ENCODE peak calls at places on chromosomes 11 and 22, in seven cellular contexts. N is T follicular helper cell; P is GOT3; J is DMS 273 treated with DMSO at 0.1 percent for 48 hours; L is naive thymus-derived CD4-positive, alpha-beta T cell; V is hypothalamus; I is cardiac septum. Z is an unnamed sample.

GRCh38 chr22:16563555-16564520 is 28.8 kb downstream of the CCT8L2 start:
- DNase-seq in N (no peak), P (no peak), J (no peak), L (no peak), V (no peak), I (no peak), Z (no peak)

GRCh38 chr22:50125029-50125428 is 35.2 kb downstream of the MOV10L1 start:
- DNase-seq in N (no peak), P (no peak), J (no peak), L (no peak), V (no peak), I (no peak), Z (no peak)

GRCh38 chr11:80414766-80415165 is 973.9 kb upstream of the TENM4 start:
- DNase-seq in N (no peak), P (no peak), J (no peak), L (no peak), V (no peak), I (no peak), Z (no peak)

GRCh38 chr22:38284042-38284402 is 11.2 kb upstream of the TMEM184B start:
- DNase-seq in N (no peak), P (no peak), J (no peak), L (no peak), V (no peak), I (no peak), Z (no peak)

GRCh38 chr22:26648011-26648497 is 9.3 kb upstream of the MIAT start:
- DNase-seq in N (no peak), P (no peak), J (no peak), L (no peak), V (no peak), I (no peak), Z (no peak)

GRCh38 chr11:72446929-72447753 is 12.8 kb upstream of the CLPB start:
- DNase-seq in N (no peak), P (no peak), J (peak), L (peak), V (no peak), I (no peak), Z (peak)

GRCh38 chr11:30143098-30143705 is 87.6 kb upstream of the FSHB start:
- DNase-seq in N (no peak), P (no peak), J (no peak), L (no peak), V (no peak), I (no peak), Z (peak)

GRCh38 chr11:107623183-107623582 is 32.2 kb downstream of the ELMOD1 start:
- DNase-seq in N (no peak), P (no peak), J (no peak), L (no peak), V (no peak), I (no peak), Z (no peak)

GRCh38 chr11:26947379-26947844 is 46.5 kb upstream of the FIBIN start:
- DNase-seq in N (no peak), P (peak), J (no peak), L (no peak), V (no peak), I (no peak), Z (peak)

GRCh38 chr11:57379732-57380131 is 1.2 kb downstream of the PRG3 start:
- DNase-seq in N (no peak), P (no peak), J (no peak), L (no peak), V (no peak), I (no peak), Z (no peak)

GRCh38 chr11:46315033-46315738 is 32.1 kb upstream of the DGKZ start:
- DNase-seq in N (peak), P (no peak), J (no peak), L (peak), V (no peak), I (no peak), Z (peak)

GRCh38 chr22:24325105-24325757 is 54.6 kb downstream of the SPECC1L start:
- DNase-seq in N (no peak), P (no peak), J (peak), L (peak), V (no peak), I (no peak), Z (peak)

GRCh38 chr11:130190371-130190881 is 30.8 kb downstream of the ST14 start:
- DNase-seq in N (no peak), P (no peak), J (no peak), L (no peak), V (no peak), I (no peak), Z (no peak)

GRCh38 chr11:57324154-57324885 is 432 bp downstream of the TNKS1BP1 start:
- DNase-seq in N (peak), P (no peak), J (no peak), L (no peak), V (no peak), I (no peak), Z (peak)

GRCh38 chr11:79973701-79974626 is 533.1 kb upstream of the TENM4 start:
- DNase-seq in N (no peak), P (no peak), J (no peak), L (no peak), V (no peak), I (no peak), Z (no peak)

GRCh38 chr22:30483169-30483568 is 11.4 kb upstream of the SEC14L3 start:
- DNase-seq in N (no peak), P (no peak), J (no peak), L (no peak), V (no peak), I (no peak), Z (no peak)

GRCh38 chr11:70268526-70268925 is 2.0 kb upstream of the PPFIA1 start:
- DNase-seq in N (no peak), P (no peak), J (no peak), L (no peak), V (no peak), I (no peak), Z (no peak)

GRCh38 chr11:65571940-65572339 is 398 bp upstream of the FAM89B start:
- DNase-seq in N (no peak), P (no peak), J (peak), L (no peak), V (no peak), I (no peak), Z (peak)

GRCh38 chr22:43060213-43060612 is 29.0 kb downstream of the TTLL1 start:
- DNase-seq in N (peak), P (no peak), J (no peak), L (no peak), V (no peak), I (no peak), Z (peak)

GRCh38 chr11:37100008-37100407 is 502.0 kb upstream of the RAG2 start:
- DNase-seq in N (no peak), P (no peak), J (no peak), L (no peak), V (no peak), I (no peak), Z (no peak)

GRCh38 chr11:44718057-44718456 is 8.7 kb upstream of the TSPAN18 start:
- DNase-seq in N (no peak), P (no peak), J (no peak), L (no peak), V (no peak), I (no peak), Z (no peak)

GRCh38 chr22:47369431-47370015 is 607.1 kb downstream of the TBC1D22A start:
- DNase-seq in N (no peak), P (no peak), J (no peak), L (no peak), V (no peak), I (peak), Z (no peak)

GRCh38 chr11:133656100-133656635 is 123.9 kb upstream of the OPCML start:
- DNase-seq in N (no peak), P (no peak), J (no peak), L (no peak), V (no peak), I (no peak), Z (no peak)

GRCh38 chr11:120331301-120331966 is 4.8 kb upstream of the ARHGEF12 start:
- DNase-seq in N (no peak), P (no peak), J (no peak), L (no peak), V (no peak), I (no peak), Z (peak)

GRCh38 chr22:35324762-35325161 is 25.1 kb downstream of the TOM1 start:
- DNase-seq in N (no peak), P (no peak), J (no peak), L (no peak), V (no peak), I (no peak), Z (no peak)

GRCh38 chr11:58787903-58788302 is 56.2 kb upstream of the GLYAT start:
- DNase-seq in N (no peak), P (no peak), J (no peak), L (no peak), V (no peak), I (no peak), Z (no peak)

GRCh38 chr22:46280999-46281623 is 13.3 kb downstream of the TTC38 start:
- DNase-seq in N (no peak), P (no peak), J (no peak), L (no peak), V (no peak), I (no peak), Z (no peak)

GRCh38 chr22:30424471-30425326 is 869 bp upstream of the MTFP1 start:
- DNase-seq in N (no peak), P (no peak), J (no peak), L (no peak), V (no peak), I (no peak), Z (no peak)

GRCh38 chr22:47175151-47175760 is 412.8 kb downstream of the TBC1D22A start:
- DNase-seq in N (no peak), P (no peak), J (no peak), L (no peak), V (no peak), I (peak), Z (no peak)

GRCh38 chr11:88421530-88421929 is 84.0 kb upstream of the CTSC start:
- DNase-seq in N (no peak), P (no peak), J (no peak), L (no peak), V (no peak), I (no peak), Z (no peak)

GRCh38 chr11:76201056-76201455 is 5.2 kb downstream of the WNT11 start:
- DNase-seq in N (no peak), P (no peak), J (no peak), L (no peak), V (no peak), I (no peak), Z (no peak)

GRCh38 chr22:46046299-46046685 is 69.3 kb upstream of the WNT7B start:
- DNase-seq in N (no peak), P (no peak), J (no peak), L (no peak), V (no peak), I (peak), Z (no peak)

GRCh38 chr11:69918231-69918937 is 99.2 kb upstream of the FGF3 start:
- DNase-seq in N (no peak), P (no peak), J (no peak), L (no peak), V (no peak), I (peak), Z (no peak)

GRCh38 chr11:14746857-14747256 is 103.3 kb downstream of the PDE3B start:
- DNase-seq in N (no peak), P (no peak), J (no peak), L (no peak), V (no peak), I (no peak), Z (no peak)

GRCh38 chr11:118896472-118896913 is 12.8 kb downstream of the CXCR5 start:
- DNase-seq in N (no peak), P (no peak), J (no peak), L (no peak), V (no peak), I (no peak), Z (no peak)

GRCh38 chr11:103618532-103618931 is 417.9 kb upstream of the DDI1 start:
- DNase-seq in N (no peak), P (no peak), J (no peak), L (no peak), V (no peak), I (no peak), Z (no peak)

GRCh38 chr11:76700177-76701100 is 29.9 kb upstream of the LRRC32 start:
- DNase-seq in N (no peak), P (peak), J (no peak), L (no peak), V (no peak), I (no peak), Z (peak)

GRCh38 chr11:101436511-101437142 is 147.2 kb downstream of the TRPC6 start:
- DNase-seq in N (no peak), P (no peak), J (no peak), L (no peak), V (no peak), I (no peak), Z (peak)

Z was measured in A549.